ENCODE peak calls at places on chromosome 17, in four cellular contexts. V is IMR-90, R is mesendoderm, B is H1. G is an unnamed sample.

GRCh38 chr17:6479626-6480324 is 35.5 kb downstream of the PIMREG start:
- DNase-seq in V (no peak), B (no peak), R (peak), G (no peak)

GRCh38 chr17:72906306-72906705 is 186.2 kb downstream of the SLC39A11 start:
- DNase-seq in B (no peak), R (no peak), V (no peak), G (no peak)

GRCh38 chr17:50206604-50207293 is 5.3 kb upstream of the COL1A1 start:
- DNase-seq in V (peak), B (no peak), R (peak), G (peak)

GRCh38 chr17:64739316-64740058 is 77.4 kb upstream of the SMURF2 start:
- DNase-seq in B (no peak), R (peak), V (peak), G (peak)

GRCh38 chr17:7022791-7023571 is at the start of gene BCL6B:
- DNase-seq in R (no peak), V (no peak), B (no peak), G (peak)

GRCh38 chr17:37698132-37698615 is 46.7 kb downstream of the HNF1B start:
- DNase-seq in R (no peak), B (no peak), V (peak), G (no peak)

GRCh38 chr17:29167393-29168078 is 12.7 kb downstream of the MYO18A start:
- DNase-seq in R (no peak), B (no peak), V (no peak), G (no peak)

GRCh38 chr17:67582632-67583230 is 135.0 kb upstream of the NOL11 start:
- DNase-seq in R (no peak), B (no peak), V (peak), G (no peak)

GRCh38 chr17:34283571-34283970 is 2.0 kb upstream of the CCL11 start:
- DNase-seq in R (no peak), V (no peak), B (no peak), G (no peak)

GRCh38 chr17:64583055-64583454 is 76.3 kb downstream of the CEP95 start:
- DNase-seq in B (no peak), R (no peak), V (no peak), G (no peak)

GRCh38 chr17:73311428-73311780 is 397 bp downstream of the CDC42EP4 start:
- DNase-seq in V (no peak), B (no peak), R (no peak), G (no peak)

GRCh38 chr17:3738562-3739295 is 15.0 kb downstream of the HASPIN start:
- DNase-seq in R (peak), B (no peak), V (peak), G (no peak)

GRCh38 chr17:59165933-59166342 is 10.4 kb downstream of the PRR11 start:
- DNase-seq in R (peak), B (peak), V (peak), G (peak)

GRCh38 chr17:3796110-3796821 is 4.7 kb downstream of the ITGAE start:
- DNase-seq in R (no peak), V (no peak), B (no peak), G (no peak)

GRCh38 chr17:67491678-67492019 is 114.6 kb downstream of the PITPNC1 start:
- DNase-seq in V (no peak), B (no peak), R (no peak), G (peak)

GRCh38 chr17:46818319-46818928 is at the start of gene WNT3:
- DNase-seq in R (peak), B (no peak), V (no peak), G (peak)

GRCh38 chr17:2388020-2388704 is 12.7 kb downstream of the MNT start:
- DNase-seq in B (no peak), V (no peak), R (no peak), G (no peak)

GRCh38 chr17:43324205-43324893 is 74.4 kb upstream of the ARL4D start:
- DNase-seq in B (no peak), V (no peak), R (peak), G (peak)

GRCh38 chr17:27646232-27646631 is 15.2 kb downstream of the LGALS9 start:
- DNase-seq in R (no peak), B (no peak), V (no peak), G (no peak)

GRCh38 chr17:80125656-80126448 is 21.1 kb downstream of the EIF4A3 start:
- DNase-seq in V (peak), R (no peak), B (no peak), G (no peak)

GRCh38 chr17:27481327-27481726 is 25.1 kb downstream of the KSR1 start:
- DNase-seq in V (no peak), R (no peak), B (no peak), G (no peak)

GRCh38 chr17:15967706-15968399 is 22.9 kb downstream of the ADORA2B start:
- DNase-seq in B (no peak), R (no peak), V (no peak), G (no peak)

GRCh38 chr17:51298508-51299371 is 38.4 kb downstream of the UTP18 start:
- DNase-seq in B (no peak), R (peak), V (peak), G (peak)

GRCh38 chr17:67316776-67317175 is 49.6 kb downstream of the PSMD12 start:
- DNase-seq in V (no peak), R (no peak), B (no peak), G (no peak)

GRCh38 chr17:44540246-44541084 is 16.8 kb upstream of the FZD2 start:
- DNase-seq in V (no peak), R (peak), B (no peak), G (no peak)
- H2AK5ac ChIP-seq in V (peak), R (no peak), B (no peak), G (no peak)

GRCh38 chr17:81394377-81394747 is 895 bp upstream of the BAHCC1 start:
- DNase-seq in V (no peak), R (no peak), B (no peak), G (no peak)
- H3K56ac ChIP-seq in V (no peak), R (peak), B (no peak), G (no peak)

DNA sequence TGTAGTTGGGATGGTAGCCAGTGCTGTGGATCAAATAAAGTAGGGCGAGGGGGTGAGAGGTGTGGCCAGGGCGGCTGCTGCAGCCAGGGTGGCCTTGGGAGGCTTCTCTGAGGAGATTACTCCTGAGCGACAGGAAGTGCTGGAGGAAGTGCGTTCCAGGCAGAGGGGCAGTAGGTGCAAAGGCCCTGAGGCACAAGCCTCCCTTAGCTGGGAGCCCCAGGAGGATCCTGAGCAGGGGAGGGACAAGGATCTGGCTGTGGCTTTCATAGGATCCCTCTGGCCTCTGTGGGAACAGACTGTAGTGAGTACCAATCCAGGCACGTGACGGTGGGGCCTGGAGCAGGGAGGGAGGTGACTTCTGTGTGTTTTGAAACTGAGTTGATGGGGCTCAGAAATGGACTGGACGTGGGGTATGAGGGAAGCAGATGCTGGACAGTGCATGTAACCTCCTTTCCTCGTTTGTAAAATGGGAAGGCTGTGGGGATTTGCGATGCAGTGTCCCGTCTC is 2.8 kb downstream of the LLGL1 start:
- DNase-seq in B (no peak), R (no peak), V (no peak), G (no peak)
- H2AK5ac ChIP-seq in B (peak), R (no peak), V (no peak), G (no peak)

GRCh38 chr17:48869821-48870318 is 22.7 kb upstream of the ATP5MC1 start:
- DNase-seq in B (no peak), R (no peak), V (no peak), G (no peak)

GRCh38 chr17:48871551-48872351 is 20.8 kb upstream of the ATP5MC1 start:
- DNase-seq in V (no peak), R (no peak), B (no peak), G (no peak)

GRCh38 chr17:48873212-48873611 is 19.4 kb upstream of the ATP5MC1 start:
- DNase-seq in B (no peak), R (peak), V (peak), G (no peak)

GRCh38 chr17:48871035-48871550 is 21.5 kb upstream of the ATP5MC1 start:
- DNase-seq in V (no peak), B (no peak), R (no peak), G (no peak)

GRCh38 chr17:48873696-48874443 is 18.7 kb upstream of the ATP5MC1 start:
- DNase-seq in R (peak), V (no peak), B (no peak), G (no peak)
- H3K56ac ChIP-seq in R (peak), V (no peak), B (no peak), G (no peak)

DNA sequence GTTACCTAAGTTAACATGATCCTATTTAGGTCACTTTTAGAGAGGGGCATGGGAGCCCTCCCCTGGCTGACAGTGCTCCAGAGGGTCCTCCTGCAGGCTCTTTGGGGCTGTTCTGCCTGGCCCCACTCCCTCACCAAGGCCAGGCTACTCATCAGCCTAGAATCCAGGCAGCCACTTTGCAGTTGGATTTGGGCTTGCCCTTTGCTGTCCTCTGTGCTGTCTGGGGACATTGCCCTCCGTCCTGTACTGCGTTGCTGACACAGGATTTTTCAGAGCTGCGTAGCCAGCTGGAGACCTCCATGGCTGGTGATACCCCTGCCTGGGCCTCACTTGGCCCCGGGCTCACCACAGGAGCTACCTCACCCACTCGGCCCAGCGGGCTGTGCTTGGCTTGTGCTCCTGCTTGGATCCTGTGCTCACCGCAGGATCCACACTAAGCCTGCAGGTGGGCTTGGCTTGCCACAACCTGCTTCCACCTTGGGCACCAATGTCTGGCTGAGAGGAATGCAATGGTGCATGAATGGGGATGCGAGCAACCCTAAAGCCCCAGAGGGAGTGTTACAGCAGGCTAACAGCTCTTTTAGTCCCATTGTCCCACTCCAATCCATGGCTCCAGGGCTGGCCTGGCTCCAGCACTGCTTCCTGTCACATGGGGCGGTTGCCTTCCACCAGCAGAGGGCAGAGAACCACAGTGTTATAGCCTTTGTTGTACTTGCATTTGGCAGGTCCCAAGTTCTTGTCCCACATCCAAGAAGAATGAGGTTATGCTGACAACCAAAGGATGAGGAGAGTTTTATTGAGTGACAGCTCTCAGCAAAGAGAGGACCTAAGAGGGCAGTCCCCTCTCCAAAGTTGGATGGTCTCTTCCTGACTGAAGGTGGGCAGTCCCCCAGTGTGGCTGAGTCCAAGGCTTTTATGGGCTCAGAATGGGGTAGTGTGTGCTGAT is 21.5 kb downstream of the CCL4 start:
- DNase-seq in B (no peak), V (no peak), R (peak), G (peak)
- H2AK5ac ChIP-seq in B (no peak), V (no peak), R (no peak), G (no peak)

G was measured in H9.